ENCODE peak calls at places on chromosomes 6 and 20, in ten cellular contexts. One of them, this sample, is unnamed.

GRCh38 chr6:56849876-56850275 is 105.0 kb upstream of the BEND6 start:
- DNase-seq in hypothalamus: no peak
- DNase-seq in B cell: no peak
- DNase-seq in GM23248: peak
- DNase-seq in H9: peak
- DNase-seq in NCI-H1417: no peak
- DNase-seq in SW480: no peak
- DNase-seq in fibroblast of the conjunctiva: no peak
- DNase-seq in left colon: no peak
- DNase-seq in right cardiac atrium: no peak
- DNase-seq in this sample: no peak

GRCh38 chr20:51797357-51798025 is 4.8 kb downstream of the SALL4 start:
- DNase-seq in H9: no peak
- DNase-seq in SW480: no peak
- DNase-seq in hypothalamus: no peak
- DNase-seq in right cardiac atrium: no peak
- DNase-seq in B cell: no peak
- DNase-seq in left colon: no peak
- DNase-seq in fibroblast of the conjunctiva: no peak
- DNase-seq in NCI-H1417: peak
- DNase-seq in GM23248: no peak
- DNase-seq in this sample: no peak

GRCh38 chr6:149137594-149137993 is 179.9 kb upstream of the TAB2 start:
- DNase-seq in fibroblast of the conjunctiva: peak
- DNase-seq in GM23248: no peak
- DNase-seq in left colon: no peak
- DNase-seq in SW480: no peak
- DNase-seq in hypothalamus: no peak
- DNase-seq in B cell: no peak
- DNase-seq in right cardiac atrium: no peak
- DNase-seq in H9: no peak
- DNase-seq in NCI-H1417: no peak
- DNase-seq in this sample: no peak

GRCh38 chr6:4677751-4678065 is 98.5 kb upstream of the CDYL start:
- DNase-seq in GM23248: no peak
- DNase-seq in B cell: no peak
- DNase-seq in right cardiac atrium: no peak
- DNase-seq in NCI-H1417: no peak
- DNase-seq in SW480: no peak
- DNase-seq in H9: no peak
- DNase-seq in left colon: no peak
- DNase-seq in fibroblast of the conjunctiva: no peak
- DNase-seq in hypothalamus: no peak
- DNase-seq in this sample: no peak

GRCh38 chr20:19138758-19139157 is 73.7 kb upstream of the SLC24A3 start:
- DNase-seq in right cardiac atrium: no peak
- DNase-seq in H9: no peak
- DNase-seq in hypothalamus: no peak
- DNase-seq in left colon: no peak
- DNase-seq in B cell: no peak
- DNase-seq in GM23248: no peak
- DNase-seq in fibroblast of the conjunctiva: no peak
- DNase-seq in SW480: no peak
- DNase-seq in NCI-H1417: no peak
- DNase-seq in this sample: no peak

GRCh38 chr20:59935457-59936185 is 2.2 kb upstream of the SYCP2 start:
- DNase-seq in left colon: no peak
- DNase-seq in SW480: no peak
- DNase-seq in right cardiac atrium: no peak
- DNase-seq in NCI-H1417: no peak
- DNase-seq in hypothalamus: no peak
- DNase-seq in GM23248: no peak
- DNase-seq in fibroblast of the conjunctiva: no peak
- DNase-seq in H9: no peak
- DNase-seq in B cell: no peak
- DNase-seq in this sample: no peak

GRCh38 chr20:37733416-37733815 is 39.6 kb downstream of the CTNNBL1 start:
- DNase-seq in left colon: no peak
- DNase-seq in B cell: no peak
- DNase-seq in GM23248: no peak
- DNase-seq in H9: no peak
- DNase-seq in NCI-H1417: no peak
- DNase-seq in right cardiac atrium: no peak
- DNase-seq in hypothalamus: no peak
- DNase-seq in fibroblast of the conjunctiva: no peak
- DNase-seq in SW480: no peak
- DNase-seq in this sample: no peak

GRCh38 chr20:48877299-48877698 is 44.2 kb upstream of the ARFGEF2 start:
- DNase-seq in GM23248: peak
- DNase-seq in fibroblast of the conjunctiva: no peak
- DNase-seq in H9: no peak
- DNase-seq in hypothalamus: no peak
- DNase-seq in left colon: no peak
- DNase-seq in right cardiac atrium: no peak
- DNase-seq in B cell: no peak
- DNase-seq in SW480: no peak
- DNase-seq in NCI-H1417: peak
- DNase-seq in this sample: no peak

GRCh38 chr20:58237318-58238182 is 9.1 kb upstream of the ANKRD60 start:
- DNase-seq in right cardiac atrium: no peak
- DNase-seq in fibroblast of the conjunctiva: no peak
- DNase-seq in NCI-H1417: no peak
- DNase-seq in B cell: no peak
- DNase-seq in left colon: no peak
- DNase-seq in H9: no peak
- DNase-seq in hypothalamus: no peak
- DNase-seq in GM23248: peak
- DNase-seq in SW480: no peak
- DNase-seq in this sample: no peak

GRCh38 chr20:23145281-23145700 is 59.2 kb upstream of the CD93 start:
- DNase-seq in NCI-H1417: no peak
- DNase-seq in left colon: no peak
- DNase-seq in B cell: no peak
- DNase-seq in H9: no peak
- DNase-seq in right cardiac atrium: no peak
- DNase-seq in hypothalamus: no peak
- DNase-seq in GM23248: peak
- DNase-seq in fibroblast of the conjunctiva: peak
- DNase-seq in SW480: no peak
- DNase-seq in this sample: no peak

GRCh38 chr6:137894779-137895385 is 27.8 kb downstream of the TNFAIP3 start:
- DNase-seq in GM23248: peak
- DNase-seq in hypothalamus: no peak
- DNase-seq in B cell: no peak
- DNase-seq in NCI-H1417: no peak
- DNase-seq in fibroblast of the conjunctiva: no peak
- DNase-seq in H9: no peak
- DNase-seq in left colon: no peak
- DNase-seq in right cardiac atrium: no peak
- DNase-seq in SW480: no peak
- DNase-seq in this sample: no peak

GRCh38 chr6:119077643-119078448 is 618 bp downstream of the FAM184A start:
- DNase-seq in GM23248: peak
- DNase-seq in left colon: peak
- DNase-seq in right cardiac atrium: peak
- DNase-seq in NCI-H1417: peak
- DNase-seq in SW480: peak
- DNase-seq in fibroblast of the conjunctiva: no peak
- DNase-seq in B cell: peak
- DNase-seq in hypothalamus: peak
- DNase-seq in H9: peak
- DNase-seq in this sample: no peak

GRCh38 chr20:4507288-4507719 is 214.4 kb upstream of the PRND start:
- DNase-seq in right cardiac atrium: no peak
- DNase-seq in left colon: no peak
- DNase-seq in H9: no peak
- DNase-seq in SW480: no peak
- DNase-seq in fibroblast of the conjunctiva: peak
- DNase-seq in hypothalamus: no peak
- DNase-seq in NCI-H1417: no peak
- DNase-seq in GM23248: peak
- DNase-seq in B cell: no peak
- DNase-seq in this sample: no peak

GRCh38 chr20:9141916-9142315 is 73.0 kb downstream of the PLCB4 start:
- DNase-seq in NCI-H1417: no peak
- DNase-seq in SW480: no peak
- DNase-seq in left colon: no peak
- DNase-seq in hypothalamus: no peak
- DNase-seq in H9: no peak
- DNase-seq in GM23248: no peak
- DNase-seq in fibroblast of the conjunctiva: no peak
- DNase-seq in B cell: no peak
- DNase-seq in right cardiac atrium: no peak
- DNase-seq in this sample: no peak